ENCODE peak calls at places on chromosomes 1 and 21, in six cellular contexts. M, K, G, Q, R and A are unnamed samples.

GRCh38 chr1:119372493-119373086 is 4.0 kb downstream of the HAO2 start:
- DNase-seq in Q (no peak), G (peak; percentile 13), K (peak; percentile 87), R (no peak), M (peak; percentile 49), A (peak; percentile 5)

GRCh38 chr1:172638885-172639831 is 19.7 kb upstream of the FASLG start:
- DNase-seq in M (peak; percentile 59), R (peak; percentile 56), Q (no peak), K (no peak), G (no peak), A (peak; percentile 55)

GRCh38 chr1:41314781-41315481 is 46.3 kb upstream of the FOXO6 start:
- DNase-seq in G (no peak), R (no peak), M (no peak), Q (no peak), K (peak; percentile 41), A (no peak)

GRCh38 chr1:103120981-103121380 is 12.7 kb upstream of the COL11A1 start:
- DNase-seq in Q (no peak), K (no peak), G (no peak), M (no peak), R (no peak), A (no peak)

GRCh38 chr1:66533804-66534745 is at the start of gene SGIP1:
- DNase-seq in M (no peak), G (no peak), Q (peak; percentile 64), K (peak; percentile 72), R (peak; percentile 89), A (no peak)

GRCh38 chr1:223670458-223671159 is 5.1 kb upstream of the CAPN8 start:
- DNase-seq in Q (no peak), G (no peak), M (peak; percentile 36), K (peak; percentile 44), R (no peak), A (peak; percentile 53)

GRCh38 chr1:12167493-12168429 is 970 bp downstream of the TNFRSF1B start:
- DNase-seq in R (no peak), Q (no peak), M (no peak), G (no peak), K (no peak), A (no peak)

GRCh38 chr1:195714248-195714647 is 894.0 kb downstream of the KCNT2 start:
- DNase-seq in K (no peak), G (no peak), R (no peak), M (no peak), Q (no peak), A (no peak)

GRCh38 chr1:150578278-150579109 is 916 bp downstream of the MCL1 start:
- DNase-seq in M (no peak), R (peak; percentile 88), Q (peak; percentile 66), K (peak; percentile 77), G (peak; percentile 55), A (peak; percentile 45)

GRCh38 chr1:82604524-82604923 is 803.8 kb downstream of the ADGRL2 start:
- DNase-seq in M (no peak), Q (no peak), G (no peak), R (no peak), K (peak; percentile 22), A (no peak)

GRCh38 chr1:205920159-205920558 is 23.1 kb downstream of the SLC26A9 start:
- DNase-seq in K (no peak), M (no peak), R (peak; percentile 56), G (no peak), Q (no peak), A (no peak)

GRCh38 chr21:37455504-37455911 is 88.9 kb downstream of the DYRK1A start:
- DNase-seq in R (no peak), K (no peak), G (no peak), Q (no peak), M (no peak), A (no peak)

GRCh38 chr1:6111571-6111970 is 65.9 kb downstream of the KCNAB2 start:
- DNase-seq in R (peak; percentile 66), M (no peak), G (no peak), K (no peak), Q (no peak), A (no peak)

GRCh38 chr1:211685823-211686222 is 10.4 kb upstream of the NEK2 start:
- DNase-seq in K (no peak), Q (no peak), M (no peak), R (no peak), G (no peak), A (no peak)

GRCh38 chr1:222466150-222466865 is 81.6 kb downstream of the HHIPL2 start:
- DNase-seq in M (no peak), R (no peak), G (no peak), Q (no peak), K (no peak), A (no peak)

GRCh38 chr1:41533731-41534080 is 49.2 kb upstream of the EDN2 start:
- DNase-seq in G (no peak), Q (peak; percentile 8), R (peak; percentile 13), M (no peak), K (no peak), A (no peak)

GRCh38 chr1:6489799-6490180 is 1.7 kb downstream of the PLEKHG5 start:
- DNase-seq in G (peak; percentile 52), Q (peak; percentile 58), M (peak; percentile 48), K (peak; percentile 88), R (no peak), A (peak; percentile 79)

GRCh38 chr1:22038036-22038435 is 14.5 kb upstream of the CDC42 start:
- DNase-seq in M (no peak), R (no peak), Q (no peak), K (no peak), G (no peak), A (no peak)

GRCh38 chr1:182259229-182259872 is 132.2 kb downstream of the GLUL start:
- DNase-seq in G (peak; percentile 37), R (no peak), Q (no peak), K (no peak), M (no peak), A (peak; percentile 36)

GRCh38 chr1:48776400-48777218 is at the start of gene BEND5:
- DNase-seq in Q (peak; percentile 57), K (peak; percentile 78), M (no peak), G (peak; percentile 64), R (peak; percentile 87), A (no peak)

GRCh38 chr1:183735069-183735860 is 69.7 kb upstream of the RGL1 start:
- DNase-seq in G (no peak), R (no peak), Q (no peak), K (no peak), M (no peak), A (peak; percentile 58)

GRCh38 chr1:78355646-78356045 is 135.1 kb upstream of the PTGFR start:
- DNase-seq in K (no peak), M (no peak), Q (no peak), R (no peak), G (no peak), A (no peak)

GRCh38 chr1:230684146-230684545 is 29.8 kb downstream of the AGT start:
- DNase-seq in R (no peak), K (peak; percentile 36), G (no peak), Q (no peak), M (peak; percentile 19), A (peak; percentile 91)

GRCh38 chr1:175572932-175573871 is 170.2 kb downstream of the TNR start:
- DNase-seq in K (peak; percentile 62), G (peak; percentile 33), M (no peak), Q (peak; percentile 28), R (no peak), A (no peak)

GRCh38 chr1:243924188-243924587 is 74.1 kb upstream of the AKT3 start:
- DNase-seq in K (no peak), M (no peak), G (no peak), R (no peak), Q (no peak), A (peak; percentile 99)

GRCh38 chr1:159005161-159005560 is 4.5 kb upstream of the IFI16 start:
- DNase-seq in K (no peak), M (no peak), R (no peak), G (no peak), Q (no peak), A (no peak)

GRCh38 chr1:63010898-63011660 is 227.1 kb downstream of the ATG4C start:
- DNase-seq in R (no peak), Q (no peak), M (no peak), K (no peak), G (no peak), A (no peak)

GRCh38 chr1:46345281-46345680 is 4.7 kb downstream of the NSUN4 start:
- DNase-seq in Q (no peak), M (no peak), R (no peak), G (no peak), K (no peak), A (no peak)

DNA sequence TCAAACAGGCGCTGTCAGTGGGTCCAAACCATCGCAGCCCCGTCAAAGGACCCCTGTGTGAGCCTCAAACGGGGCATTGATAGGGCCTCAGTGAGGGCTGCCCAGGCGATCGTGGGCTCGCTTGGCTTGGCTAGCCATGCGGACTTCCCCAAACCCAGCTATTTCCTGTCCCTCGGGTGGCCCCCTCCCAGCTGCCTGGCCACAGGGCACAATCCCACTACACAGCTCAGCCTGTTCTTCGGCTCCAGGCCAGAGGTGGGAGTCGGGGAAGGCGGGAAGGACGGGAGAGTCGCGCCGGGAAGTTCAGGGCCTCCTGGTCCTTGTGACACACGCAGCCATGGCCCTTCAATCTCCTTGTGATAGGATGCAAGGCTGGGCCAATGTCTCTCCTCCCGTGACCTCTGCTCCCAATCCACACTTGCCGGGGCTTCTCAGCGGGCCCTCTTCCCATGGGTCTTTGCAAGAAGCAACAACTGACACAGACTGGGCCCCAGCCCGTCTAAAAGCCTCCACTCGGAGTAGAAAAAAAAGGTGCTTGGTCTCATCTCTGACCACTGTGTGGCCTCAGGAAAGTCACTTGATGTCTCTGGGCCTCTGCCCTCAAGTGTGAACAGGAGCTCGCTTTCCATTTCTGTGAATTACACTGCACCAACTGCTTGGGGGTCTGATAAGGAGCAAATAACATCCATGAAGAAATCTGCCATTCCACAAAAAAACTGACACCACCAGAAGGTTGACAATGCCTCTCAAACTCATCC is 7.1 kb upstream of the MATN1 start:
- DNase-seq in K (no peak), G (no peak), R (peak; percentile 84), Q (no peak), M (no peak), A (no peak)
- H3K4me1 ChIP-seq in K (peaks cover 21% of the 10 kb centered on the region), G (no peaks in the 10 kb centered on the region), R (no peaks in the 10 kb centered on the region), Q (no peaks in the 10 kb centered on the region), M (no peaks in the 10 kb centered on the region), A (peaks cover 6% of the 10 kb centered on the region)

GRCh38 chr1:1521331-1521730 is 9.4 kb downstream of the ATAD3A start:
- DNase-seq in R (no peak), K (no peak), G (no peak), M (no peak), Q (no peak), A (no peak)
- TF ChIP-seq CTCF in R (no peak), K (no peak), G (no peak), M (no peak), Q (no peak), A (no peak)

GRCh38 chr1:15682886-15683410 is 1.2 kb upstream of the PLEKHM2 start:
- DNase-seq in K (no peak), G (no peak), R (no peak), Q (no peak), M (no peak), A (no peak)
- H3K27ac ChIP-seq in K (no peak overlapping the region), G (no peak overlapping the region), R (no peak overlapping the region), Q (no peak overlapping the region), M (no peak overlapping the region), A (peak overlapping the region; percentile 98)

DNA sequence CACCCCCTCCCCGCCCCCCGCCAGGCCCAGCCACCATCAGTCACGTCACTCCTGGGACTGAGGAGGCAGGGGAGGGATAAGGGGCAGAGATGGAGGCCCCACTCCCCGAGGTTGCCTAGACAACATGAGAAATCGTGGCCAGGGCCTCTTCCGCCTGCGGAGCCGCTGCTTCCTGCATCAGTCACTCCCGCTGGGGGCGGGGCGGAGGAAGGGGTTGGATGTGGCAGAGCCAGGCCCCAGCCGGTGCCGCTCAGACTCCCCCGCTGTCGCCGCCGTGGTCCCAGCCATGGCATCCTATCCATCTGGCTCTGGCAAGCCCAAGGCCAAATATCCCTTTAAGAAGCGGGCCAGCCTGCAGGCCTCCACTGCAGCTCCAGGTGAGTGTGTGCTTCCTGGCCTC is 1.3 kb downstream of the AMPD2 start:
- DNase-seq in G (peak; percentile 90), Q (peak; percentile 91), R (peak; percentile 98), K (peak; percentile 97), M (peak; percentile 48), A (peak; percentile 84)
- H3K4me1 ChIP-seq in G (peaks cover 14% of the 10 kb centered on the region), Q (no peaks in the 10 kb centered on the region), R (peaks cover 6% of the 10 kb centered on the region), K (peaks cover 29% of the 10 kb centered on the region), M (peaks cover 30% of the 10 kb centered on the region), A (peaks cover 42% of the 10 kb centered on the region)